ENCODE peak calls at places on chromosomes 2 and 18, in nine cellular contexts. D, O, K, W, H, I, R, V and C are unnamed samples.

GRCh38 chr2:234588054-234588430 is 91.2 kb upstream of the ARL4C start:
- DNase-seq in D (no peak), O (no peak), K (no peak), W (peak), H (no peak), I (no peak), R (no peak), V (no peak), C (no peak)

GRCh38 chr2:72034353-72035095 is 113.1 kb downstream of the CYP26B1 start:
- DNase-seq in D (no peak), O (peak), K (no peak), W (no peak), H (no peak), I (no peak), R (no peak), V (no peak), C (no peak)

GRCh38 chr2:168974370-168974769 is 56.8 kb downstream of the ABCB11 start:
- DNase-seq in D (no peak), O (no peak), K (no peak), W (no peak), H (no peak), I (no peak), R (no peak), V (no peak), C (no peak)

GRCh38 chr2:109736177-109736827 is 57.8 kb upstream of the RGPD5 start:
- DNase-seq in D (no peak), O (peak), K (peak), W (peak), H (peak), I (peak), R (peak), V (peak), C (peak)

GRCh38 chr18:41871229-41872000 is 83.6 kb upstream of the PIK3C3 start:
- DNase-seq in D (no peak), O (no peak), K (no peak), W (no peak), H (no peak), I (no peak), R (no peak), V (no peak), C (peak)

GRCh38 chr2:181715033-181715630 is 34.8 kb upstream of the NEUROD1 start:
- DNase-seq in D (peak), O (peak), K (peak), W (peak), H (peak), I (peak), R (peak), V (peak), C (peak)

GRCh38 chr18:36035253-36035652 is 32.1 kb downstream of the RPRD1A start:
- DNase-seq in D (no peak), O (no peak), K (no peak), W (no peak), H (no peak), I (no peak), R (no peak), V (no peak), C (peak)

GRCh38 chr2:157786663-157787363 is 89.3 kb downstream of the ACVR1 start:
- DNase-seq in D (no peak), O (no peak), K (no peak), W (no peak), H (no peak), I (no peak), R (no peak), V (no peak), C (no peak)

GRCh38 chr2:182911813-182912517 is 45.5 kb upstream of the FRZB start:
- DNase-seq in D (no peak), O (no peak), K (no peak), W (no peak), H (no peak), I (no peak), R (no peak), V (no peak), C (no peak)

GRCh38 chr2:144694456-144694855 is 174.5 kb upstream of the ZEB2 start:
- DNase-seq in D (no peak), O (no peak), K (no peak), W (no peak), H (no peak), I (no peak), R (no peak), V (no peak), C (no peak)

GRCh38 chr2:38274286-38275276 is 102.5 kb downstream of the ATL2 start:
- DNase-seq in D (peak), O (peak), K (peak), W (peak), H (peak), I (peak), R (no peak), V (no peak), C (peak)

DNA sequence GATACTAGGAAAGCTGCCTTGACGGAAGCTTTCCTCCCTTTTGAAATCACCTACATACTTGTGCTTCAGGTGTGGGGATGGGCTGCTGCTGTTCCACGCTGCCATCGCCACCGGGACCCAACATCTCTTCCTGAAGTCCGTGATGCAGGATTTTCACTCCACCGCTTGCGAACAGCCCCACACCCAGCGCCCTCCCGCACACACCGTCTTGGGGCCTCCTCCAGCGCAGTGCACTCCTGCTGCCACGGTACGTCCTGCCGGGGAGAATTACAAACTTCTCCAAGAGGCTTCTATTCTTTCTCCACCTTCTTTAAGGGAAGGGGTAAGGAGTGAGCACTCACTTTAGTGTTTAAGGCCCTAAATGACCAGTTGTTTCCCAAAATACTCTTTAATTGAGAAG is 58.2 kb downstream of the HRH4 start:
- DNase-seq in D (no peak), O (no peak), K (no peak), W (no peak), H (no peak), I (no peak), R (no peak), V (no peak), C (no peak)
- H3K4me3 ChIP-seq in D (no peak), O (no peak), K (no peak), W (no peak), H (no peak), I (no peak), R (no peak), V (no peak), C (no peak)

GRCh38 chr2:149036507-149037293 is 1.8 kb upstream of the LYPD6B start:
- DNase-seq in D (no peak), O (no peak), K (no peak), W (no peak), H (no peak), I (no peak), R (no peak), V (no peak), C (no peak)

GRCh38 chr2:149040451-149040850 is 2.0 kb downstream of the LYPD6B start:
- DNase-seq in D (no peak), O (peak), K (no peak), W (peak), H (peak), I (no peak), R (no peak), V (no peak), C (peak)

GRCh38 chr2:149039213-149039724 is 770 bp downstream of the LYPD6B start:
- DNase-seq in D (no peak), O (no peak), K (no peak), W (no peak), H (no peak), I (no peak), R (no peak), V (no peak), C (no peak)

GRCh38 chr2:149037851-149038250 is 648 bp upstream of the LYPD6B start:
- DNase-seq in D (no peak), O (peak), K (no peak), W (no peak), H (peak), I (no peak), R (no peak), V (no peak), C (no peak)

DNA sequence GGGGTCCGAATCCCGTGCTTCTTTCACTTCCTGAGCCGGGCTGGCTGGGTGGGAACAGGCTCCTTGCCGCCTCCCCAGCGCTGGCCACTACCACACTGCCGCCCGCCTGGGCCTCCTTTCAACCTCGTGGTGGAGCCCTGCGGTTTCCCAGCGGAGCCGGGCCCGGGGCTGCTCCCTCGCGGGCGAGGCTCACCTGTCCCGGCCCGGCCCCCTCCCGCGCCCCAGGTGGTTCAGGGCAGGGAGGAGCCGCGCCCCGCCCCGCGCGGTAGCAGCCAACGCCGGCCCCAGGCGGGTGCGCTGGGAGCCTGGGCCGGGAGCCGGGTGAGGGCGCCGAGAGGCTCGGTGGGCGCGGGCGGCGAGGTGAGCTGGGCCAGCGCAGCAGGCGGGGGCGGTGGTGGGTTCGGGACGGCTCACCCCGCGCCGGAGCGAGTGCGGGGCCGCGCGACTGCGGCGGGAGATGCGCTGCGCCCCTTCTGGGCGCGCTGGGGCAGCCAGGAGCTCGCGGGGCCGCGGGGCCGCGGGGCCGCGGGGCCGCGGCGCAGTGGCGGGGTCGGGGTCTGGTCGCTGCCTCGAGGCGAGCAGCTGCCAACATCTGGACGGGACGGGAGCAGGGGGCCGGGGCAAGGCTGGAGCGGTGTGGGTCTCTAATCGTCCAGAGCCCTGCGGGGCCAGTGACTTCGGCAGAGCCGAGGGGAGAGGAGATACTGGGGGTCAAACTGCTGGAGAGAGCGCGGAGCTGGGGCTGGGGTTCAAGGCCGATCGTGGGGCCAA is at the start of gene LYPD6B:
- DNase-seq in D (no peak), O (peak), K (no peak), W (peak), H (no peak), I (no peak), R (no peak), V (no peak), C (peak)
- H3K4me3 ChIP-seq in D (peak), O (peak), K (peak), W (peak), H (no peak), I (peak), R (peak), V (peak), C (no peak)

GRCh38 chr2:128319457-128319772 is 747 bp upstream of the HS6ST1 start:
- DNase-seq in D (no peak), O (no peak), K (no peak), W (no peak), H (no peak), I (no peak), R (no peak), V (no peak), C (no peak)
- H3K4me3 ChIP-seq in D (peak), O (peak), K (peak), W (peak), H (no peak), I (peak), R (peak), V (peak), C (peak)

DNA sequence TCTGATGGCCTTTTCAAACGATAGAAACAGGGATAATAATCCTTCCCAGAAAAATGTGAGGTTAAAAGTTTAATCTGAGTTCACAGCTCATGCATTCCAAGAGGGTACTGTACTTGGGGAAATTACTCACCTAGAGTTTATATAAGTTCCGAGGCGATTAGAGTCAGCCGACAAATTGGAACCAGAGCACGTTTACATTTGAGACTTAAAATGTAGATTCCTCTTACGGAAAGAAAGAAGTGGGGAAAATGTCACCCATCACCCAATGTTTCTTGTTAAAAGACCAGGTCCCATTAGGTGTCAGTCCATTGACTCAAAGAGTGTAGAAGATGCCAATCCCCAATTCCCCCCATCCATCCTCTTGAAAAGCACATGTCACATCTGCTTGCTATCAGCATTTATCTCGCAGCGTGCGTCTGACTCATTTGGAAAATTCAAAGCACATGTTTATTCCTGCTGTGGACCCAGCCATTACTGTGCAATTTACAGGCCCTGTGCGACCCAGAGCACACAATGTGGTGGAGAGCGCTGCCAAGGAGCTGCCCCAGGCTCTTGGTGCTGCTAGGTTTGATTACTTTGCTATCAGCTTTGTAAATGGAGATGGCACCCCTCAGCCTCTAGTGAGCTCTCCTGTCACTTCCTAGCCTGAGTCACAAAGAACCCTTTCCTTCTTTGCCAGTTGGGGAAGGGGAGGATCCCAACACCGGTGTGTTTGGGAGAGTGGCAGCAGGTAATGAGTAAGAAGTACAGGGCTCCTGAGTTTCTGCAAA is 104.8 kb downstream of the COLEC12 start:
- DNase-seq in D (peak), O (no peak), K (no peak), W (no peak), H (no peak), I (peak), R (no peak), V (peak), C (peak)
- H3K4me3 ChIP-seq in D (no peak), O (no peak), K (no peak), W (no peak), H (no peak), I (no peak), R (no peak), V (no peak), C (no peak)

GRCh38 chr18:7334973-7335568 is 104.2 kb downstream of the LRRC30 start:
- DNase-seq in D (no peak), O (no peak), K (no peak), W (no peak), H (no peak), I (no peak), R (no peak), V (no peak), C (no peak)

GRCh38 chr18:7333163-7333562 is 102.3 kb downstream of the LRRC30 start:
- DNase-seq in D (no peak), O (no peak), K (no peak), W (no peak), H (no peak), I (no peak), R (no peak), V (no peak), C (no peak)

GRCh38 chr18:7325126-7325430 is 94.2 kb downstream of the LRRC30 start:
- DNase-seq in D (no peak), O (no peak), K (no peak), W (no peak), H (no peak), I (no peak), R (no peak), V (no peak), C (no peak)

GRCh38 chr18:7329036-7329435 is 98.1 kb downstream of the LRRC30 start:
- DNase-seq in D (no peak), O (no peak), K (no peak), W (no peak), H (no peak), I (no peak), R (no peak), V (no peak), C (peak)

DNA sequence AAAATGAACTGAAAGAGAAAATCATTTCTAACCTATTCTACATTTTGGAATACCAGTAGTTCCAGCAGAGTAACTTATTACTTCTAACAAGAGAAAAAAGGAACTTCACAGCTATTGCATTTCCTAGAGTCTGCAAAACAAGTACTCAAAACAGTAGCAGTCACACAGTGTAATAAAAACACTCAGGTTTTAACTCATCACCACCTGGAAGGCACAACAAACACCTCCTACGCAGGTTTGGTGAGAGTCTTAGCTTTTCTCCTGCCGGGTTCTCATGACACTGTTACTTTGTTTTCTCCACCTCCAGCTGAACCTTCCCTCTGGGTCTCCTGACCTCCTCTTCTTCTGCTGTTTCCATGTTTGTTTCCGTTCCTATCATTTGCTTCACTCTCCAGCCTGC is 99.2 kb downstream of the LRRC30 start:
- DNase-seq in D (no peak), O (no peak), K (no peak), W (no peak), H (no peak), I (no peak), R (no peak), V (no peak), C (no peak)
- H3K4me3 ChIP-seq in D (no peak), O (no peak), K (no peak), W (no peak), H (no peak), I (no peak), R (no peak), V (no peak), C (no peak)

GRCh38 chr2:53646788-53647187 is 120.8 kb upstream of the CHAC2 start:
- DNase-seq in D (no peak), O (peak), K (no peak), W (no peak), H (no peak), I (no peak), R (no peak), V (no peak), C (no peak)

GRCh38 chr2:53654364-53654763 is 113.2 kb upstream of the CHAC2 start:
- DNase-seq in D (no peak), O (no peak), K (no peak), W (no peak), H (no peak), I (no peak), R (no peak), V (no peak), C (no peak)

DNA sequence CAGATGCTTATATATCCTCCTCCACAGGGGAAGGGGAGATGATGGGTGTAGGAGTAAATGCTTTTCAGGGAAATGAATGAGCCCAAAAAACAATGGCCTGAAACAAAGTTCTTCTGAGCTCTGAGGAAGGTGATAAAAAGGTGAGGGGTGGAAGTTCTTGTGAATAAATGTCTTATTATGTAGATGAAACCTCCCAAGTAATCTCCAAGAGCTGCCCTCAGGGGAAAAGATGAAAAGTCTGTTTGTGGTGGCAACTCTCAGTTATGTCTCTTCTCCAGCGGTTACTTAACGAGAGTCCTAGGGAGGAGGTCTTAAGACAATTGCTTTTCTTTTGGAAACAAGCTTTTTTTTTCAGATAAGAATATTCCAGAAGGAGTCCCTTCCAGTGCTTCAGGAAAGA is 115.5 kb upstream of the CHAC2 start:
- DNase-seq in D (no peak), O (no peak), K (no peak), W (no peak), H (no peak), I (no peak), R (no peak), V (no peak), C (no peak)
- H3K4me3 ChIP-seq in D (no peak), O (no peak), K (no peak), W (no peak), H (no peak), I (no peak), R (no peak), V (no peak), C (no peak)

DNA sequence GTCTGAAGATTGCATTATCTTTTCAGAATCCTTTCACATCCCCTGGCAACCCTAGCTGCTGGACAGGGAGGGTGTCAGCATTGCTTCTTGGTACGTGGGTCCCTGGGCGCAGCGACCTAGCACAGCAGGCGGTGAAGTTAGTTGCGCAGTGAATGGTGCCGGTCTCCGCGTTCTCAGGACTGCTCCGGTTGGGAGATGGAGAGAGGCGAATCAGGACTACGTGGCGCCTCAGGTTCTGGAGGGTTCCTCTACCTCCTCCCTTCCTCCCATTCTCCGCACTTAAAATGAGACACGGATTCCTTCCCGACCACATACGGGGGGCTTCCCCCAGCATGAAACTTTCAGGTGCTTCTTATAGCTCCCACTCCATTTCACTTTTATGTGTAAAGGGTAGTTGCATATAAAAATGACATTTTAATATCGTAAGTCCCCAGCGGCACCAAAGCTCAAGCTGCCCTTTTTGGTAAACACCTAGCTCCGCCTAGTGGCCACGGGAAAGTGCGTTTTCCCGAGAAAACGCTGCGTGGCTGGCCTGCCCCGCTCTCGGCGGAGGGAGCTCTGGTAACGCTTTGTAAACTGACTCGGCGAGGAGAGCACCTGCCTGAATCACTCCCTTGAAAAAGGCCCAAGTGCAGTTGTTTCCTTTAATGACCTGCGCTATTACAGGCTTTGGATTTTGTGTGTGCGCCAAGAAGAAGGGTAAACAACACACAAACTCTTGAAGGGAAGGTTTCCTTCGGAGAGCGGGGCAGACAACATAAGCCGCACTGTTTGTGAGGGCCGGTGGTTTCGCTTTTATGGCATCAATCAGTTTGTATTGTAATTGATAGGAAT is 32.9 kb upstream of the INHBB start:
- DNase-seq in D (peak), O (peak), K (peak), W (peak), H (peak), I (peak), R (peak), V (peak), C (peak)
- H3K4me3 ChIP-seq in D (peak), O (peak), K (peak), W (peak), H (no peak), I (peak), R (peak), V (peak), C (peak)